ENCODE peak calls at places on chromosomes 4 and X, in five cellular contexts. O is NCI-H146, P is NCI-H1417 treated with DMSO at 0.1 percent for 48 hours, Y is uterus, E is H7. W is an unnamed sample.

GRCh38 chr4:124189545-124189944 is 523.0 kb downstream of the ANKRD50 start:
- DNase-seq in O (no peak), P (no peak), Y (no peak), E (no peak), W (no peak)

GRCh38 chr4:145061325-145061920 is 36.6 kb downstream of the ANAPC10 start:
- DNase-seq in O (peak), P (peak), Y (no peak), E (no peak), W (no peak)

GRCh38 chrX:105823092-105823454 is 734 bp downstream of the NRK start:
- DNase-seq in O (no peak), P (no peak), Y (no peak), E (no peak), W (no peak)

GRCh38 chr4:128847074-128847724 is 37.7 kb downstream of the JADE1 start:
- DNase-seq in O (no peak), P (peak), Y (no peak), E (no peak), W (no peak)

GRCh38 chr4:153005914-153006381 is 69.8 kb downstream of the FHDC1 start:
- DNase-seq in O (no peak), P (no peak), Y (no peak), E (peak), W (no peak)

GRCh38 chrX:38654302-38654701 is 93.0 kb downstream of the TSPAN7 start:
- DNase-seq in O (no peak), P (peak), Y (no peak), E (peak), W (peak)

GRCh38 chrX:42680651-42681050 is 97.3 kb downstream of the PPP1R2C start:
- DNase-seq in O (no peak), P (no peak), Y (no peak), E (peak), W (peak)

GRCh38 chr4:53010320-53010719 is 148.2 kb downstream of the RASL11B start:
- DNase-seq in O (no peak), P (no peak), Y (peak), E (no peak), W (no peak)

GRCh38 chr4:151806511-151806927 is 45.7 kb upstream of the GATB start:
- DNase-seq in O (no peak), P (no peak), Y (no peak), E (no peak), W (peak)

GRCh38 chr4:8131826-8132225 is 26.8 kb downstream of the ABLIM2 start:
- DNase-seq in O (no peak), P (no peak), Y (no peak), E (no peak), W (no peak)

GRCh38 chrX:20354505-20354904 is 87.8 kb upstream of the RPS6KA3 start:
- DNase-seq in O (no peak), P (no peak), Y (no peak), E (no peak), W (no peak)

GRCh38 chr4:54440394-54441223 is 211.5 kb downstream of the PDGFRA start:
- DNase-seq in O (peak), P (no peak), Y (no peak), E (peak), W (peak)

GRCh38 chrX:37075892-37076595 is 67.9 kb downstream of the FAM47C start:
- DNase-seq in O (no peak), P (no peak), Y (no peak), E (no peak), W (no peak)

GRCh38 chr4:111943796-111944203 is 201.5 kb upstream of the FAM241A start:
- DNase-seq in O (no peak), P (peak), Y (peak), E (peak), W (peak)

GRCh38 chrX:107537815-107538214 is 88.4 kb downstream of the FRMPD3 start:
- DNase-seq in O (peak), P (no peak), Y (no peak), E (peak), W (peak)

GRCh38 chr4:138851626-138852443 is 163.7 kb upstream of the NOCT start:
- DNase-seq in O (peak), P (peak), Y (no peak), E (peak), W (peak)

GRCh38 chrX:10496345-10496965 is 123.9 kb downstream of the MID1 start:
- DNase-seq in O (no peak), P (no peak), Y (no peak), E (no peak), W (no peak)

GRCh38 chrX:38717871-38718270 is 83.4 kb upstream of the MID1IP1 start:
- DNase-seq in O (peak), P (no peak), Y (no peak), E (peak), W (peak)

W was measured in ELF-1.